ENCODE peak calls at places on chromosomes 5 and 9, in eight cellular contexts. One of them, this sample, is unnamed.

GRCh38 chr5:169538935-169539334 is 44.6 kb upstream of the SPDL1 start:
- DNase-seq in AG09309: no peak
- DNase-seq in endodermal cell: no peak
- DNase-seq in body of pancreas: peak
- DNase-seq in CD8-positive, alpha-beta T cell: no peak
- DNase-seq in Calu3: no peak
- DNase-seq in GM20000: no peak
- DNase-seq in upper lobe of left lung: no peak
- DNase-seq in this sample: no peak

GRCh38 chr9:95809686-95810085 is 65.8 kb upstream of the ERCC6L2 start:
- DNase-seq in AG09309: no peak
- DNase-seq in endodermal cell: no peak
- DNase-seq in body of pancreas: no peak
- DNase-seq in CD8-positive, alpha-beta T cell: no peak
- DNase-seq in Calu3: no peak
- DNase-seq in GM20000: no peak
- DNase-seq in upper lobe of left lung: no peak
- DNase-seq in this sample: peak

GRCh38 chr5:179908528-179908927 is 831 bp upstream of the TBC1D9B start:
- DNase-seq in AG09309: no peak
- DNase-seq in endodermal cell: peak
- DNase-seq in body of pancreas: no peak
- DNase-seq in CD8-positive, alpha-beta T cell: no peak
- DNase-seq in Calu3: no peak
- DNase-seq in GM20000: no peak
- DNase-seq in upper lobe of left lung: peak
- DNase-seq in this sample: no peak

GRCh38 chr9:98097836-98098235 is 21.2 kb downstream of the TRIM14 start:
- DNase-seq in AG09309: no peak
- DNase-seq in endodermal cell: peak
- DNase-seq in body of pancreas: no peak
- DNase-seq in CD8-positive, alpha-beta T cell: no peak
- DNase-seq in Calu3: no peak
- DNase-seq in GM20000: peak
- DNase-seq in upper lobe of left lung: no peak
- DNase-seq in this sample: no peak

GRCh38 chr9:110526426-110526825 is 53.1 kb downstream of the SVEP1 start:
- DNase-seq in AG09309: peak
- DNase-seq in endodermal cell: no peak
- DNase-seq in body of pancreas: no peak
- DNase-seq in CD8-positive, alpha-beta T cell: no peak
- DNase-seq in Calu3: no peak
- DNase-seq in GM20000: no peak
- DNase-seq in upper lobe of left lung: no peak
- DNase-seq in this sample: peak

GRCh38 chr5:170861295-170861854 is 443 bp upstream of the RANBP17 start:
- DNase-seq in AG09309: no peak
- DNase-seq in endodermal cell: no peak
- DNase-seq in body of pancreas: no peak
- DNase-seq in CD8-positive, alpha-beta T cell: no peak
- DNase-seq in Calu3: no peak
- DNase-seq in GM20000: no peak
- DNase-seq in upper lobe of left lung: no peak
- DNase-seq in this sample: no peak

GRCh38 chr5:115465416-115465815 is 79.2 kb downstream of the FEM1C start:
- DNase-seq in AG09309: no peak
- DNase-seq in endodermal cell: no peak
- DNase-seq in body of pancreas: no peak
- DNase-seq in CD8-positive, alpha-beta T cell: no peak
- DNase-seq in Calu3: no peak
- DNase-seq in GM20000: no peak
- DNase-seq in upper lobe of left lung: no peak
- DNase-seq in this sample: peak

GRCh38 chr5:154868702-154869101 is 10.3 kb downstream of the CNOT8 start:
- DNase-seq in AG09309: no peak
- DNase-seq in endodermal cell: peak
- DNase-seq in body of pancreas: no peak
- DNase-seq in CD8-positive, alpha-beta T cell: no peak
- DNase-seq in Calu3: no peak
- DNase-seq in GM20000: no peak
- DNase-seq in upper lobe of left lung: no peak
- DNase-seq in this sample: peak

GRCh38 chr5:71640408-71640807 is 53.3 kb downstream of the MCCC2 start:
- DNase-seq in AG09309: no peak
- DNase-seq in endodermal cell: no peak
- DNase-seq in body of pancreas: no peak
- DNase-seq in CD8-positive, alpha-beta T cell: no peak
- DNase-seq in Calu3: no peak
- DNase-seq in GM20000: no peak
- DNase-seq in upper lobe of left lung: no peak
- DNase-seq in this sample: no peak

GRCh38 chr9:128912270-128912853 is 8.4 kb upstream of the PHYHD1 start:
- DNase-seq in AG09309: no peak
- DNase-seq in endodermal cell: peak
- DNase-seq in body of pancreas: no peak
- DNase-seq in CD8-positive, alpha-beta T cell: no peak
- DNase-seq in Calu3: peak
- DNase-seq in GM20000: no peak
- DNase-seq in upper lobe of left lung: peak
- DNase-seq in this sample: peak

GRCh38 chr9:137506702-137507171 is 43.5 kb downstream of the PNPLA7 start:
- DNase-seq in AG09309: no peak
- DNase-seq in endodermal cell: no peak
- DNase-seq in body of pancreas: no peak
- DNase-seq in CD8-positive, alpha-beta T cell: no peak
- DNase-seq in Calu3: no peak
- DNase-seq in GM20000: no peak
- DNase-seq in upper lobe of left lung: no peak
- DNase-seq in this sample: peak

GRCh38 chr5:77628840-77629552 is 9.5 kb downstream of the OTP start:
- DNase-seq in AG09309: no peak
- DNase-seq in endodermal cell: peak
- DNase-seq in body of pancreas: no peak
- DNase-seq in CD8-positive, alpha-beta T cell: no peak
- DNase-seq in Calu3: no peak
- DNase-seq in GM20000: no peak
- DNase-seq in upper lobe of left lung: no peak
- DNase-seq in this sample: no peak

GRCh38 chr5:137561572-137561971 is 62.4 kb upstream of the SPOCK1 start:
- DNase-seq in AG09309: no peak
- DNase-seq in endodermal cell: no peak
- DNase-seq in body of pancreas: no peak
- DNase-seq in CD8-positive, alpha-beta T cell: no peak
- DNase-seq in Calu3: no peak
- DNase-seq in GM20000: no peak
- DNase-seq in upper lobe of left lung: no peak
- DNase-seq in this sample: peak

GRCh38 chr5:113293068-113293571 is 141.7 kb downstream of the TSSK1B start:
- DNase-seq in AG09309: no peak
- DNase-seq in endodermal cell: peak
- DNase-seq in body of pancreas: no peak
- DNase-seq in CD8-positive, alpha-beta T cell: no peak
- DNase-seq in Calu3: no peak
- DNase-seq in GM20000: peak
- DNase-seq in upper lobe of left lung: no peak
- DNase-seq in this sample: no peak

GRCh38 chr5:105554613-105555169 is 1992.1 kb upstream of the NUDT12 start:
- DNase-seq in AG09309: no peak
- DNase-seq in endodermal cell: no peak
- DNase-seq in body of pancreas: no peak
- DNase-seq in CD8-positive, alpha-beta T cell: no peak
- DNase-seq in Calu3: no peak
- DNase-seq in GM20000: no peak
- DNase-seq in upper lobe of left lung: no peak
- DNase-seq in this sample: no peak

GRCh38 chr9:116152941-116153764 is 438 bp upstream of the PAPPA start:
- DNase-seq in AG09309: no peak
- DNase-seq in endodermal cell: peak
- DNase-seq in body of pancreas: no peak
- DNase-seq in CD8-positive, alpha-beta T cell: no peak
- DNase-seq in Calu3: no peak
- DNase-seq in GM20000: peak
- DNase-seq in upper lobe of left lung: no peak
- DNase-seq in this sample: peak

GRCh38 chr9:5608298-5609254 is 20.3 kb upstream of the RIC1 start:
- DNase-seq in AG09309: no peak
- DNase-seq in endodermal cell: no peak
- DNase-seq in body of pancreas: no peak
- DNase-seq in CD8-positive, alpha-beta T cell: no peak
- DNase-seq in Calu3: peak
- DNase-seq in GM20000: no peak
- DNase-seq in upper lobe of left lung: no peak
- DNase-seq in this sample: no peak
- TF ChIP-seq CTCF in AG09309: no peak
- TF ChIP-seq CTCF in endodermal cell: no peak
- TF ChIP-seq CTCF in body of pancreas: no peak
- TF ChIP-seq CTCF in CD8-positive, alpha-beta T cell: no peak
- TF ChIP-seq CTCF in Calu3: no peak
- TF ChIP-seq CTCF in GM20000: no peak
- TF ChIP-seq CTCF in upper lobe of left lung: peak
- TF ChIP-seq CTCF in this sample: no peak

DNA sequence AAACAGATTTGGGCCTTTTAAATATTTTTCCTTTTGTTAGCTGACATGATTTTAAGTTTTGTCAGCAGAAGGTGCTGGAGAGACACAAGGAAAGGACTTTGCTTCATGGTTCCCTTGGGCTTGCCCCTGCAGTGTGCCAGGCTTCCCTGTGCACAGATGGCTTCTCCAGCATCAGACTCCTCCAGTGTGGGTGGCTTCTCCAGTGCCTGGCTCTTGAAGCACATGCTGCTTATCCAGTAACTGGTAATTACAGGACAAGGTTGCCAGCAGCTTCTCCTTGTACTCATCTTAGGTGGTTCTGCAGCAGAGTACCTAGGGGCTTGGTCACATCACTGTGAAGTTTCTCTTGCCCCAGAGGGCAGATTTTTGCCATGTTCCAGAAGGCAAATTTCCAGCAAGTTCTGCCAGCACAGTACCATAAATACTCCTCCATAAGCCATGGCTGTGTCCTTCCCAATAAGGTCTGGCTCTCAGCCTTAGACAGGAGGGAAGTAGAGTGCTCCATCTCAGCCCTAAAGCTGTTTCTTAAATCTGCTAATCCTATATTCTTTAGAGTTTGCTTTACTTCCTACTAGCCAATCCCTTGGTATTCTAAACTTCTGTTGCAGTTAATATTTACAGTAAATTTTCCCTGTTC is 62.4 kb downstream of the PJA2 start:
- DNase-seq in AG09309: no peak
- DNase-seq in endodermal cell: no peak
- DNase-seq in body of pancreas: no peak
- DNase-seq in CD8-positive, alpha-beta T cell: no peak
- DNase-seq in Calu3: peak
- DNase-seq in GM20000: no peak
- DNase-seq in upper lobe of left lung: no peak
- DNase-seq in this sample: no peak
- TF ChIP-seq CTCF in AG09309: no peak
- TF ChIP-seq CTCF in endodermal cell: no peak
- TF ChIP-seq CTCF in body of pancreas: no peak
- TF ChIP-seq CTCF in CD8-positive, alpha-beta T cell: no peak
- TF ChIP-seq CTCF in Calu3: no peak
- TF ChIP-seq CTCF in GM20000: no peak
- TF ChIP-seq CTCF in upper lobe of left lung: no peak
- TF ChIP-seq CTCF in this sample: no peak

GRCh38 chr9:89806371-89807100 is 201.7 kb downstream of the GADD45G start:
- DNase-seq in AG09309: no peak
- DNase-seq in endodermal cell: peak
- DNase-seq in body of pancreas: no peak
- DNase-seq in CD8-positive, alpha-beta T cell: no peak
- DNase-seq in Calu3: no peak
- DNase-seq in GM20000: no peak
- DNase-seq in upper lobe of left lung: no peak
- DNase-seq in this sample: no peak

GRCh38 chr9:89808801-89809200 is 204.0 kb downstream of the GADD45G start:
- DNase-seq in AG09309: no peak
- DNase-seq in endodermal cell: peak
- DNase-seq in body of pancreas: no peak
- DNase-seq in CD8-positive, alpha-beta T cell: no peak
- DNase-seq in Calu3: no peak
- DNase-seq in GM20000: no peak
- DNase-seq in upper lobe of left lung: no peak
- DNase-seq in this sample: no peak

GRCh38 chr9:89807682-89808075 is 202.9 kb downstream of the GADD45G start:
- DNase-seq in AG09309: no peak
- DNase-seq in endodermal cell: peak
- DNase-seq in body of pancreas: no peak
- DNase-seq in CD8-positive, alpha-beta T cell: no peak
- DNase-seq in Calu3: no peak
- DNase-seq in GM20000: no peak
- DNase-seq in upper lobe of left lung: no peak
- DNase-seq in this sample: no peak

GRCh38 chr9:89807101-89807395 is 202.2 kb downstream of the GADD45G start:
- DNase-seq in AG09309: no peak
- DNase-seq in endodermal cell: peak
- DNase-seq in body of pancreas: no peak
- DNase-seq in CD8-positive, alpha-beta T cell: no peak
- DNase-seq in Calu3: no peak
- DNase-seq in GM20000: no peak
- DNase-seq in upper lobe of left lung: no peak
- DNase-seq in this sample: no peak

DNA sequence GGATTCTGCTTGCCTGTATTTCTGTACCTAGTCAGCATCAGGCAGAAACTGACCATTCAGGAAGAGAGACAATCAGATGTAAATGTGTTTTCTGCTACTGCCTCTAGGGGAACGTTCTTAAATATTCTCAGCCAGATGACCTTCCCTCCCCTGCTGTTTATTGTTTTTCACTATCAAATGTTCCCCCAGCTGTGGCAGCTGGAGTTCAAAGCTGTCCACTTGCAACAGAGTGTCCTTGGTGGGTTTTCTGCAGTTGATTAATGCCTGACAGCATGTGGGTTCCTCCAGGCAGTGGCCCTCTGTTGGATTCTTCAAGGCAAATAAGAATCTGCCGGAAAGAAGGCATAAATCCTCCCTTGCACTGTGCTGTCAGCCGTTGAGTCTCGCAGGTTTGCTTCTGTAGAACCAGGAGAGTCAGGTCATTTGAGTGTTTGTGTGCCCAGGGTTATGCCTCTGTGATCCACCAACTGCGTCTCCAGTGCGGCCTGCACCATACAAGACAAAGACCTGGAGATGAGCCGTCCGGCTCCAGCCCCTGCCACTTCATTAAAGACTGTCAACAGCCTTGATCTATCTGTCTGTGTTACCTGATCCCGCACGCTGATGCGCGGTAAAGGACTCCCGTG is 203.4 kb downstream of the GADD45G start:
- DNase-seq in AG09309: no peak
- DNase-seq in endodermal cell: peak
- DNase-seq in body of pancreas: no peak
- DNase-seq in CD8-positive, alpha-beta T cell: no peak
- DNase-seq in Calu3: no peak
- DNase-seq in GM20000: peak
- DNase-seq in upper lobe of left lung: no peak
- DNase-seq in this sample: no peak
- TF ChIP-seq CTCF in AG09309: no peak
- TF ChIP-seq CTCF in endodermal cell: peak
- TF ChIP-seq CTCF in body of pancreas: no peak
- TF ChIP-seq CTCF in CD8-positive, alpha-beta T cell: no peak
- TF ChIP-seq CTCF in Calu3: no peak
- TF ChIP-seq CTCF in GM20000: no peak
- TF ChIP-seq CTCF in upper lobe of left lung: no peak
- TF ChIP-seq CTCF in this sample: no peak

GRCh38 chr5:33184367-33184766 is 256.4 kb upstream of the TARS1 start:
- DNase-seq in AG09309: no peak
- DNase-seq in endodermal cell: no peak
- DNase-seq in body of pancreas: no peak
- DNase-seq in CD8-positive, alpha-beta T cell: no peak
- DNase-seq in Calu3: no peak
- DNase-seq in GM20000: no peak
- DNase-seq in upper lobe of left lung: no peak
- DNase-seq in this sample: no peak

GRCh38 chr5:33180900-33181299 is 259.9 kb upstream of the TARS1 start:
- DNase-seq in AG09309: peak
- DNase-seq in endodermal cell: no peak
- DNase-seq in body of pancreas: no peak
- DNase-seq in CD8-positive, alpha-beta T cell: no peak
- DNase-seq in Calu3: peak
- DNase-seq in GM20000: no peak
- DNase-seq in upper lobe of left lung: no peak
- DNase-seq in this sample: peak
- TF ChIP-seq CTCF in AG09309: peak
- TF ChIP-seq CTCF in endodermal cell: peak
- TF ChIP-seq CTCF in body of pancreas: no peak
- TF ChIP-seq CTCF in CD8-positive, alpha-beta T cell: no peak
- TF ChIP-seq CTCF in Calu3: no peak
- TF ChIP-seq CTCF in GM20000: no peak
- TF ChIP-seq CTCF in upper lobe of left lung: no peak
- TF ChIP-seq CTCF in this sample: peak

This sample was measured in HFFc6.